ENCODE peak calls at places on chromosome 1, in nine cellular contexts. W, L, A, P, D, N, G, U and I are unnamed samples.

GRCh38 chr1:165828581-165829329 is 1.3 kb downstream of the UCK2 start:
- DNase-seq in P (peak; percentile 89), W (no peak), L (peak; percentile 12), N (peak; percentile 82), A (peak; percentile 84), D (peak; percentile 88), U (peak; percentile 60), G (no peak), I (peak; percentile 65)

GRCh38 chr1:116697892-116698595 is 30.5 kb upstream of the IGSF3 start:
- DNase-seq in L (no peak), P (no peak), G (no peak), A (peak; percentile 87), N (no peak), W (no peak), U (no peak), D (no peak), I (no peak)

GRCh38 chr1:192810253-192810880 is 1.5 kb downstream of the RGS2 start:
- DNase-seq in W (no peak), P (peak; percentile 60), G (no peak), L (no peak), N (no peak), D (peak; percentile 39), U (no peak), A (peak; percentile 21), I (no peak)

GRCh38 chr1:107551491-107551890 is 410.7 kb downstream of the NTNG1 start:
- DNase-seq in L (no peak), P (no peak), W (no peak), N (no peak), D (no peak), A (no peak), U (no peak), G (no peak), I (no peak)

GRCh38 chr1:29136463-29136915 is 12.8 kb upstream of the TMEM200B start:
- DNase-seq in D (no peak), G (no peak), U (no peak), N (no peak), W (no peak), L (no peak), A (peak; percentile 49), P (peak; percentile 48), I (no peak)

GRCh38 chr1:65704318-65704717 is 88.4 kb upstream of the PDE4B start:
- DNase-seq in A (no peak), G (no peak), W (no peak), U (no peak), D (no peak), L (no peak), N (no peak), P (no peak), I (no peak)

GRCh38 chr1:205582471-205583291 is 49.1 kb downstream of the ELK4 start:
- DNase-seq in U (no peak), D (peak; percentile 46), L (no peak), P (no peak), N (no peak), W (no peak), G (no peak), A (no peak), I (peak; percentile 52)

GRCh38 chr1:156816561-156817328 is at the start of gene SH2D2A:
- DNase-seq in D (no peak), L (no peak), A (peak; percentile 87), W (peak; percentile 97), U (no peak), N (no peak), P (peak; percentile 74), G (no peak), I (peak; percentile 26)

GRCh38 chr1:191096405-191096804 is 618.7 kb upstream of the BRINP3 start:
- DNase-seq in W (no peak), G (no peak), A (no peak), U (no peak), D (no peak), N (no peak), L (no peak), P (no peak), I (no peak)

GRCh38 chr1:82515650-82516049 is 714.9 kb downstream of the ADGRL2 start:
- DNase-seq in P (peak; percentile 17), D (no peak), A (peak; percentile 13), G (no peak), U (no peak), N (no peak), L (no peak), W (no peak), I (no peak)